ENCODE peak calls at places on chromosome 1, in seven cellular contexts. L, H, I, Y, D, K and O are unnamed samples.

GRCh38 chr1:44408181-44409018 is 3.3 kb downstream of the RNF220 start:
- DNase-seq in L (no peak), H (no peak), I (no peak), Y (no peak), D (peak), K (no peak), O (no peak)

GRCh38 chr1:16204634-16205332 is 7.7 kb downstream of the ARHGEF19 start:
- DNase-seq in L (peak), H (peak), I (no peak), Y (no peak), D (peak), K (peak), O (no peak)

GRCh38 chr1:116131866-116132605 is 20.8 kb downstream of the MAB21L3 start:
- DNase-seq in L (no peak), H (no peak), I (no peak), Y (no peak), D (no peak), K (no peak), O (no peak)

GRCh38 chr1:103110701-103111100 is 2.4 kb upstream of the COL11A1 start:
- DNase-seq in L (no peak), H (no peak), I (no peak), Y (no peak), D (no peak), K (no peak), O (no peak)

GRCh38 chr1:171267391-171267790 is 19.1 kb downstream of the FMO1 start:
- DNase-seq in L (no peak), H (no peak), I (no peak), Y (no peak), D (no peak), K (no peak), O (no peak)

GRCh38 chr1:56095924-56096655 is 483.3 kb downstream of the PLPP3 start:
- DNase-seq in L (no peak), H (no peak), I (no peak), Y (no peak), D (no peak), K (no peak), O (no peak)

GRCh38 chr1:247825362-247825761 is 1.4 kb upstream of the OR14A16 start:
- DNase-seq in L (no peak), H (no peak), I (no peak), Y (no peak), D (no peak), K (no peak), O (no peak)

GRCh38 chr1:228837817-228838716 is 102.8 kb downstream of the RHOU start:
- DNase-seq in L (peak), H (peak), I (peak), Y (no peak), D (peak), K (no peak), O (no peak)

GRCh38 chr1:226403522-226404034 is 4.3 kb downstream of the PARP1 start:
- DNase-seq in L (peak), H (no peak), I (no peak), Y (no peak), D (no peak), K (peak), O (no peak)

GRCh38 chr1:161200421-161200991 is 1.7 kb upstream of the ADAMTS4 start:
- DNase-seq in L (peak), H (no peak), I (no peak), Y (no peak), D (peak), K (no peak), O (peak)

GRCh38 chr1:109350650-109351049 is 43.8 kb upstream of the MYBPHL start:
- DNase-seq in L (no peak), H (no peak), I (no peak), Y (no peak), D (no peak), K (no peak), O (no peak)

GRCh38 chr1:17259233-17259873 is 10.5 kb downstream of the PADI3 start:
- DNase-seq in L (peak), H (no peak), I (no peak), Y (no peak), D (no peak), K (no peak), O (no peak)

GRCh38 chr1:58786927-58787245 is 3.0 kb upstream of the JUN start:
- DNase-seq in L (no peak), H (no peak), I (no peak), Y (no peak), D (no peak), K (no peak), O (no peak)

GRCh38 chr1:91582431-91582921 is 81.8 kb downstream of the CDC7 start:
- DNase-seq in L (no peak), H (no peak), I (no peak), Y (no peak), D (no peak), K (no peak), O (no peak)

GRCh38 chr1:210251680-210252490 is 19.3 kb downstream of the SERTAD4 start:
- DNase-seq in L (no peak), H (peak), I (no peak), Y (no peak), D (no peak), K (no peak), O (no peak)

GRCh38 chr1:3171761-3172160 is 102.8 kb downstream of the PRDM16 start:
- DNase-seq in L (no peak), H (no peak), I (no peak), Y (no peak), D (no peak), K (no peak), O (no peak)

GRCh38 chr1:229411434-229412055 is 22.3 kb downstream of the ACTA1 start:
- DNase-seq in L (no peak), H (no peak), I (no peak), Y (no peak), D (no peak), K (no peak), O (no peak)

DNA sequence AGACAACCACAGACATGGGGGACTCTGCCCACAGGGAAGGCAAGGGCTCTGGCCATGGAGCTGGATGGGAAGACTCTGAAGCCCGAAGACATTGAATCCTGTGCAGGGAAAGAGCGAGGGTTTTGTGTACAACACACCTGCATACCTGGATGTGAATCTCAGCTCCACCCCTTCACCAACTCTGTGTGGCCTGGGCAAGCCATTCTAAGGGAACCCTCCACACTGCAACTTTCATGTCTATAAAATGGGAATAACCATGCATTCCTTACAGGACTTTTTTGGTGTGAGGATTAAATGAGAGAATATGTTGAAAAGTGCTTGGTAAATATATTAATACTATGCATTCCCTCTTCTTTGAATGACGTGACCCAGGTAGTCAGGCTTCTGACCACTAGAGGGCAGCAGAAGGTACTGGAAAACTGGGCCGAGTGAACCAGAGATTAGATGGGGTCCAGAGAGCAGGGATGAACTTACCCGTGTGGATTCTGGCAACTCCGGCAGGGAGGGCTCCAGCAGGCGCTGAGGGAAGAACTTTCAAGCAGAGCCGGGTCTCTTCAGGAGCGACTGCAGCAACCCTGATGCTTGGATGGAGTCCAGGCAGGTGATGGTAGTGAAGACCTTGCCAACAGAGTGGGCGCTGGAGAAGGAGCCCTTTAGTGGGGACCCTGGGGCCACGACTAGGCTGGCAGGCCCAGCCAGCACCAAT is 908 bp upstream of the ELF3 start:
- DNase-seq in L (peak), H (peak), I (peak), Y (peak), D (peak), K (peak), O (peak)
- H3K4me3 ChIP-seq in L (no peak), H (peak), I (peak), Y (no peak), D (peak), K (no peak), O (peak)

DNA sequence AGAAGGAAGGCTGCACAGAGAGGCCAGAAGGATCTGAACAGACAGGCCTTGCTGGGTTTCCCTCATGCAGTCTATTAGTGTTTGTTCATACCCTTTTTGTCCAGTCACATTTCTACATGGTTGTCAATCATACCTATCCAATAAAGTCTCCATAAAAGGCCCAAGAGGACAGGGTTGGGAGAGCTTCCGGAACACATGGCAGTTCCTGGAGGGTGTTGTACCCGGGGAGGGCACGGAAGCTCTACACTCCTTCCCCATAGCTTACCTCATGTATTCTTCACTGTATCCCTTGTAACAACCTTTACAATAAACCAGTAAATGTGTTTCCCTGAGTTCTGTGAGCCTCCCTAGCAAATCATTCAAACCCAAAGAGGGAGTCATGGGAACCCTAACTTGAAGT is 28.0 kb downstream of the MCOLN2 start:
- DNase-seq in L (no peak), H (no peak), I (no peak), Y (no peak), D (no peak), K (no peak), O (no peak)
- TF ChIP-seq YY1 in L (no peak), H (no peak), I (no peak), Y (no peak), D (no peak), K (no peak), O (no peak)

GRCh38 chr1:202007703-202008489 is 2.5 kb upstream of the ELF3 start:
- DNase-seq in L (peak), H (peak), I (peak), Y (no peak), D (no peak), K (no peak), O (no peak)
- H3K4me3 ChIP-seq in L (no peak), H (peak), I (peak), Y (no peak), D (no peak), K (no peak), O (peak)

GRCh38 chr1:204616683-204617082 is 68.9 kb downstream of the LRRN2 start:
- DNase-seq in L (no peak), H (no peak), I (no peak), Y (no peak), D (no peak), K (no peak), O (no peak)

GRCh38 chr1:204618148-204618760 is 67.3 kb downstream of the LRRN2 start:
- DNase-seq in L (no peak), H (no peak), I (no peak), Y (no peak), D (no peak), K (no peak), O (no peak)

GRCh38 chr1:204619721-204620120 is 65.8 kb downstream of the LRRN2 start:
- DNase-seq in L (no peak), H (no peak), I (no peak), Y (no peak), D (no peak), K (no peak), O (no peak)

GRCh38 chr1:204615881-204616280 is 69.7 kb downstream of the LRRN2 start:
- DNase-seq in L (no peak), H (no peak), I (no peak), Y (no peak), D (no peak), K (no peak), O (no peak)

DNA sequence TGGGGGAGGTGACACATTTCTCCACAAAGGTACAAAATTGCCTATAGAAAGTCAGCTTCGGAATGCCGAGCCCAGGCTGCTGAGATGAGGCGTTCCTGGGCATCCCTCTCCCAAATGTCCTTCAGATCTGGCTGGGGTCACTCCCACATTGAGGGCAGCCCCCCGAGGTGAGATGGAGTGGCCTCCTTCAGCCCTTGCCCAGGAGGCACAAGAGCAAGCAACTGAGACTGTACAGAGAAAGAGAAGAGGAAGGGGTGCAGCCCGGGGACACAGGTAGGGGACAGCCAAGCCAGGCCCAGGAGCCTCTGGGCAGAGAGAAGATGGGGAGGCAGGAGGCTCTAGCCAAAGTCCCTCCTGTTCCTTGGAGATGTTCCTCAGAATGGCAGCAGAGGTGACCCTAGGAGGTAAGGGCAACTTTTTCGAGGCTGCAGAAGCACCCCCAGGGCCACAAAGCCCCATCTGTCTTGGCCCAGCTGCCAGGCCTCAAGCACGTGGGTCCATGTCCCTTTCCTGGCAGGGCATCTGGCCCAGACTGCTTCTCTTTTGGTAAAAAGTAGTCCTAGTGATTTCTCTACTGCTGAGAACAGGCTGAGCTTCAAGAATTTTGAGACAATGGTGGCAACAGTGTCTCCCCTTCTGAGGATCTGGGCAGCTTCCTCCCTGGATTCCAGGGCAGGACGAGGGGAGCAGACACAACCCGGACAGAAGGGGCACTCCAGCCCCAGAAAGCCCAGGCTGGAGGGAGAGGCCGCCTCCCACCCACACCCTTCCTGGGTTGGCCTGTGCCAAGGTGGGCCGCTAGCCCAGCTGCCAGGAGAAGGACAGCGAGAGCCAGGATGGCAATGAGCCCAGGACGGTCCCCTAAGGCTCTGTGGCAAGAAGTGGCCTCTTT is 68.0 kb downstream of the LRRN2 start:
- DNase-seq in L (no peak), H (no peak), I (no peak), Y (no peak), D (no peak), K (no peak), O (no peak)
- TF ChIP-seq YY1 in L (no peak), H (no peak), I (no peak), Y (no peak), D (no peak), K (no peak), O (no peak)

DNA sequence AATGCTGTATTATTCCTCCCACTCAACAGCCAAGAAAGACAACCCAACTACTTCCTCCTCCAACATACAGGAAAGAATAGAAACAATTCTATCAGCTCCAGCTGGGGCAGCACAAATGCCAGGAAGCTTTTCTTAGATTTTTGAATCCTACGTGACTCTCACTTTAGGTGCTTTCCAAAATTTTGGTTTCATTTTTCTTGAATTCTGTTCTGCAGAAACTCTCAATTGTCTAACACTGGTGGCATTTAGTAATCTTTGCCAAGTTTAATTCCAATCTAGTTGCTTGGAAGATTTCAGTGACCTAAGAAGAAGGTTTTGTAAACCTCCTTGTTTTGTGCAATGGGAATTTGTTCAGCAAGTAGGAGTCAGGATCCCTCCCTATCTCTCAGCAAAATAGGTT is 37.1 kb upstream of the DOCK7 start:
- DNase-seq in L (no peak), H (no peak), I (no peak), Y (peak), D (no peak), K (no peak), O (no peak)
- H3K4me3 ChIP-seq in L (no peak), H (no peak), I (no peak), Y (peak), D (no peak), K (peak), O (no peak)